ENCODE peak calls at places on chromosome 2, in six cellular contexts. W, B, L, Q, T and C are unnamed samples. For H3K4me1, the result is how much of the 10 kb centered on the place peaks cover.

GRCh38 chr2:164495491-164496223 is 125.6 kb downstream of the GRB14 start:
- DNase-seq in W (peak), B (peak), L (no peak), Q (no peak), T (no peak), C (peak)

GRCh38 chr2:109213646-109214417 is 84.8 kb downstream of the SH3RF3 start:
- DNase-seq in W (no peak), B (no peak), L (no peak), Q (no peak), T (peak), C (peak)

GRCh38 chr2:143942486-143942885 is 577.4 kb downstream of the ZEB2 start:
- DNase-seq in W (no peak), B (no peak), L (no peak), Q (no peak), T (no peak), C (no peak)

GRCh38 chr2:31240406-31241365 is 6.7 kb downstream of the EHD3 start:
- DNase-seq in W (no peak), B (no peak), L (no peak), Q (no peak), T (no peak), C (no peak)

GRCh38 chr2:150643106-150643730 is 155.8 kb upstream of the RND3 start:
- DNase-seq in W (no peak), B (no peak), L (no peak), Q (no peak), T (no peak), C (peak)

GRCh38 chr2:56077352-56077915 is 106.4 kb upstream of the CCDC85A start:
- DNase-seq in W (peak), B (peak), L (no peak), Q (no peak), T (peak), C (no peak)

GRCh38 chr2:149715005-149715592 is 127.5 kb upstream of the MMADHC start:
- DNase-seq in W (peak), B (no peak), L (no peak), Q (no peak), T (no peak), C (peak)

GRCh38 chr2:153059338-153060052 is 341.1 kb downstream of the ARL6IP6 start:
- DNase-seq in W (peak), B (peak), L (no peak), Q (no peak), T (no peak), C (peak)

GRCh38 chr2:193502363-193503035 is 1307.8 kb upstream of the TMEFF2 start:
- DNase-seq in W (no peak), B (no peak), L (no peak), Q (no peak), T (no peak), C (no peak)

GRCh38 chr2:27308359-27308875 is at the start of gene UCN:
- DNase-seq in W (no peak), B (peak), L (peak), Q (no peak), T (peak), C (no peak)

GRCh38 chr2:199739413-199740110 is 111.4 kb downstream of the FTCDNL1 start:
- DNase-seq in W (peak), B (peak), L (peak), Q (peak), T (peak), C (no peak)

GRCh38 chr2:1586946-1587840 is 157.1 kb downstream of the PXDN start:
- DNase-seq in W (peak), B (no peak), L (no peak), Q (no peak), T (no peak), C (no peak)

GRCh38 chr2:65319674-65320041 is 92.0 kb downstream of the ACTR2 start:
- DNase-seq in W (no peak), B (no peak), L (no peak), Q (no peak), T (no peak), C (no peak)

GRCh38 chr2:65056990-65057375 is 767 bp downstream of the CEP68 start:
- DNase-seq in W (no peak), B (no peak), L (no peak), Q (no peak), T (no peak), C (no peak)

GRCh38 chr2:9690252-9690651 is 59.5 kb upstream of the YWHAQ start:
- DNase-seq in W (no peak), B (no peak), L (peak), Q (no peak), T (no peak), C (no peak)

GRCh38 chr2:41598161-41598894 is 449.5 kb upstream of the PKDCC start:
- DNase-seq in W (no peak), B (no peak), L (no peak), Q (no peak), T (peak), C (no peak)

GRCh38 chr2:27431395-27431794 is 3.0 kb downstream of the NRBP1 start:
- DNase-seq in W (no peak), B (no peak), L (no peak), Q (no peak), T (no peak), C (peak)

GRCh38 chr2:196558506-196558905 is 81.0 kb upstream of the CCDC150 start:
- DNase-seq in W (no peak), B (no peak), L (no peak), Q (no peak), T (no peak), C (no peak)

GRCh38 chr2:55524884-55525437 is 5.4 kb downstream of the CFAP36 start:
- DNase-seq in W (no peak), B (no peak), L (no peak), Q (peak), T (no peak), C (no peak)

GRCh38 chr2:144364988-144365738 is 154.8 kb downstream of the ZEB2 start:
- DNase-seq in W (no peak), B (no peak), L (no peak), Q (no peak), T (no peak), C (no peak)

GRCh38 chr2:99032786-99033185 is 96.8 kb upstream of the CRACDL start:
- DNase-seq in W (no peak), B (no peak), L (no peak), Q (no peak), T (no peak), C (peak)

GRCh38 chr2:120312861-120313694 is 32.9 kb upstream of the INHBB start:
- DNase-seq in W (peak), B (peak), L (peak), Q (peak), T (peak), C (peak)

GRCh38 chr2:28717339-28717758 is 34.3 kb upstream of the PPP1CB start:
- DNase-seq in W (peak), B (no peak), L (peak), Q (no peak), T (peak), C (peak)

GRCh38 chr2:219175928-219176817 is 552 bp downstream of the CNPPD1 start:
- DNase-seq in W (peak), B (peak), L (peak), Q (peak), T (peak), C (no peak)

GRCh38 chr2:161204846-161205245 is 44.6 kb downstream of the TANK start:
- DNase-seq in W (no peak), B (no peak), L (no peak), Q (no peak), T (no peak), C (no peak)

GRCh38 chr2:143161982-143162837 is 33.0 kb downstream of the ARHGAP15 start:
- DNase-seq in W (peak), B (peak), L (no peak), Q (peak), T (peak), C (no peak)

GRCh38 chr2:49029406-49029805 is 124.9 kb downstream of the FSHR start:
- DNase-seq in W (no peak), B (no peak), L (no peak), Q (no peak), T (no peak), C (no peak)

GRCh38 chr2:241799522-241800197 is 9.3 kb upstream of the NEU4 start:
- DNase-seq in W (no peak), B (no peak), L (no peak), Q (no peak), T (no peak), C (no peak)

GRCh38 chr2:135845997-135846396 is 9.0 kb upstream of the LCT start:
- DNase-seq in W (no peak), B (no peak), L (no peak), Q (no peak), T (no peak), C (no peak)

DNA sequence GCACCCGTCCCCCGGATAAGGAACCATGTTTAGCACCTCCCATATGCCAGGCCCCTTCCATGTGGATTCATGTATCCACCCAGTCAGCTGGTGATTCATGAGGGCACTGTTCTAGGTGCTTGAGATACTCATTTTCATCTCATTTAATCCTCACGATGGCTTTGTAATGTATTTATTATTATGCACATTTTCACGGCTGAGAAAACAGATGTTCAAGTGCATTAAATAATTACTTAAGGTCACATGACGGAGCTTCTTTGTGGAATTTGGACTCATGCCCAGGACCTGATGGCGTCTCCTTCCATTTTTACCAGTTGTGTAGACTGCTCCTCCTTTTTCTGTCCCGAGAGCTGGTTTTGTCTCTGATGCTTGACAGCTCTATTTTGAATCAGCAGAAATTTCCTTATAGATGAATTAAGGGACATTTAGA is 72.2 kb upstream of the RBM44 start:
- DNase-seq in W (no peak), B (no peak), L (no peak), Q (peak), T (peak), C (peak)
- TF ChIP-seq CTCF in W (no peak), B (no peak), L (no peak), Q (no peak), T (no peak), C (no peak)

DNA sequence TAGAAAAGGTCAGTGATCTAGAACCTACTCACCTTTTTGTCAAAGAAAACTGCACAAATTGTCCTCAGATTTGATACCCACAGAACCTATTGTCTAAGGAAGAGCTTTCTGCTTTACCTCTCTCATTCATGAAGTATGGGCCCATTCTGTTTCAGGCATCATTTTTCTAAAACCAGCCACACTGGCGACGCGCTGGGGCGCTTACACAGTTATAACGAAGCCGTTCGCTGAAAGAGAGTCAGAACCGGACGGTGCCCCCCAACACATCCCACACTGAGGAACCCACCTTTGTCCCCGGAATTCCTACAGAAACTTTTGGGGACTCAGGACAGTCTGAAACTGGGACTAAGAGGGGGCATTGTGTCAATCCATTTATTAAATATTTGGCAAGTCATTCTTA is 206.3 kb upstream of the HAAO start:
- DNase-seq in W (no peak), B (no peak), L (no peak), Q (no peak), T (peak), C (no peak)
- H3K27ac ChIP-seq in W (peak), B (no peak), L (no peak), Q (peak), T (no peak), C (no peak)

GRCh38 chr2:177265386-177265690 is 811 bp upstream of the NFE2L2 start:
- DNase-seq in W (no peak), B (no peak), L (peak), Q (no peak), T (no peak), C (no peak)

GRCh38 chr2:177265834-177266817 is 1.6 kb upstream of the NFE2L2 start:
- DNase-seq in W (peak), B (no peak), L (no peak), Q (no peak), T (no peak), C (peak)

GRCh38 chr2:177264209-177264538 is 353 bp downstream of the NFE2L2 start:
- DNase-seq in W (peak), B (peak), L (no peak), Q (peak), T (no peak), C (peak)

GRCh38 chr2:177263451-177264208 is 897 bp downstream of the NFE2L2 start:
- DNase-seq in W (peak), B (peak), L (peak), Q (peak), T (peak), C (peak)

GRCh38 chr2:177264539-177265385 is at the start of gene NFE2L2:
- DNase-seq in W (peak), B (peak), L (peak), Q (peak), T (peak), C (peak)
- H3K4me1 ChIP-seq in W (half or more), B (under half), L (under half), Q (under half), T (under half), C (under half)

GRCh38 chr2:177393824-177394614 is 1.4 kb downstream of the AGPS start:
- DNase-seq in W (no peak), B (no peak), L (no peak), Q (no peak), T (no peak), C (no peak)

GRCh38 chr2:177393381-177393780 is 808 bp downstream of the AGPS start:
- DNase-seq in W (no peak), B (no peak), L (no peak), Q (no peak), T (no peak), C (no peak)

GRCh38 chr2:177394622-177395021 is 2.0 kb downstream of the AGPS start:
- DNase-seq in W (no peak), B (no peak), L (no peak), Q (no peak), T (no peak), C (no peak)

GRCh38 chr2:177391822-177392372 is 676 bp upstream of the AGPS start:
- DNase-seq in W (no peak), B (no peak), L (no peak), Q (no peak), T (no peak), C (no peak)

GRCh38 chr2:177392373-177393246 is at the start of gene AGPS:
- DNase-seq in W (peak), B (peak), L (peak), Q (peak), T (peak), C (no peak)
- TF ChIP-seq CTCF in W (no peak), B (no peak), L (no peak), Q (peak), T (peak), C (no peak)